ENCODE peak calls at places on chromosome 11, in four cellular contexts. R, N, Q and Z are unnamed samples.

GRCh38 chr11:76132268-76132667 is 74.0 kb downstream of the WNT11 start:
- DNase-seq in N (no peak), R (no peak), Q (no peak), Z (no peak)

GRCh38 chr11:6693342-6694228 is 10.4 kb upstream of the MRPL17 start:
- DNase-seq in Q (no peak), R (no peak), N (no peak), Z (no peak)

GRCh38 chr11:1829039-1829820 is 5.6 kb upstream of the SYT8 start:
- DNase-seq in Q (no peak), N (no peak), R (no peak), Z (no peak)

GRCh38 chr11:1335811-1336761 is 26.7 kb upstream of the TOLLIP start:
- DNase-seq in R (peak), Q (no peak), N (peak), Z (peak)

GRCh38 chr11:90288207-90288821 is 65.5 kb upstream of the CHORDC1 start:
- DNase-seq in R (peak), Q (no peak), N (peak), Z (peak)

GRCh38 chr11:95520765-95521542 is 268.6 kb downstream of the FAM76B start:
- DNase-seq in Q (no peak), R (no peak), N (no peak), Z (no peak)

GRCh38 chr11:87306260-87306861 is 268.6 kb downstream of the TMEM135 start:
- DNase-seq in R (no peak), Q (no peak), N (no peak), Z (no peak)

GRCh38 chr11:43765194-43765593 is 84.7 kb downstream of the HSD17B12 start:
- DNase-seq in Q (no peak), N (no peak), R (no peak), Z (no peak)

GRCh38 chr11:66373261-66373660 is 1.7 kb upstream of the SLC29A2 start:
- DNase-seq in R (no peak), Q (no peak), N (no peak), Z (no peak)

GRCh38 chr11:14554959-14555358 is 34.8 kb upstream of the PSMA1 start:
- DNase-seq in R (no peak), Q (no peak), N (no peak), Z (no peak)

GRCh38 chr11:91997178-91997577 is 227.4 kb upstream of the FAT3 start:
- DNase-seq in R (no peak), N (no peak), Q (no peak), Z (no peak)

GRCh38 chr11:19892876-19893275 is 180.2 kb downstream of the NAV2 start:
- DNase-seq in R (no peak), N (no peak), Q (no peak), Z (no peak)

GRCh38 chr11:70048279-70049024 is 29.7 kb upstream of the ANO1 start:
- DNase-seq in R (peak), N (no peak), Q (no peak), Z (peak)

GRCh38 chr11:61851900-61852295 is 23.8 kb downstream of the FADS2 start:
- DNase-seq in Q (no peak), N (no peak), R (no peak), Z (no peak)

GRCh38 chr11:116193321-116194114 is 579.3 kb downstream of the BUD13 start:
- DNase-seq in R (no peak), N (peak), Q (no peak), Z (peak)
- TF ChIP-seq YY1 in R (no peak), N (no peak), Q (no peak), Z (no peak)

GRCh38 chr11:67586568-67587250 is 3.1 kb downstream of the GSTP1 start:
- DNase-seq in Q (no peak), R (no peak), N (no peak), Z (no peak)
- TF ChIP-seq NFIC in Q (no peak), R (no peak), N (no peak), Z (no peak)

GRCh38 chr11:131883332-131883731 is 512.9 kb downstream of the NTM start:
- DNase-seq in Q (no peak), N (no peak), R (no peak), Z (no peak)

GRCh38 chr11:131880279-131880678 is 509.9 kb downstream of the NTM start:
- DNase-seq in Q (no peak), R (no peak), N (no peak), Z (no peak)

GRCh38 chr11:131884461-131885073 is 514.2 kb downstream of the NTM start:
- DNase-seq in R (no peak), N (no peak), Q (no peak), Z (no peak)

GRCh38 chr11:131877246-131877645 is 506.8 kb downstream of the NTM start:
- DNase-seq in N (no peak), Q (no peak), R (no peak), Z (no peak)

GRCh38 chr11:131880976-131881375 is 510.6 kb downstream of the NTM start:
- DNase-seq in N (no peak), Q (no peak), R (no peak), Z (no peak)
- H3K27ac ChIP-seq in N (no peak), Q (no peak), R (no peak), Z (no peak)

DNA sequence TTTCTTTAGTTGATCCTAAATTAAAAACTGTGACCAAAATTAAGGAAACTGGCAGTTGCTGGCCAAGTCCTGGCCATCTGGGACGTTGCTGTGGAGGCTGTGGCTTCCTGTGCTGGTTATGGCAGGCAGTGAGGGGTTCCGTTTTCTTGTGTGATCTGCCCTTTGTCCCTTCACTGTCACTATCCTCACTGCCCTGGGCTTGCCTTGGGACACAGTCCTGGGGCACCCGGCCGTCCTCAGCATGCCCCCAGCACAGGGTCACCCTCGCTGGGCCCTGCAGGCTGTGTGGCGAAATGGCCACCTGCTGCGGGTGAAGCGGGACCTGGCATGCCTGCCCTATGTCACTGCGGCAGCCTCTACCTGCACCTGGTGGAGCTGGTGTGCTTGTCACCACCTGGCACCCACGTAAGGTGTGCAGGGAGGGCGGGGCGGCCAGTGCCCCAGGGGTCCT is 52.5 kb upstream of the SLC22A12 start:
- DNase-seq in Q (no peak), N (no peak), R (no peak), Z (no peak)
- TF ChIP-seq YY1 in Q (no peak), N (no peak), R (no peak), Z (no peak)

GRCh38 chr11:57424802-57425564 is 1.9 kb downstream of the SLC43A3 start:
- DNase-seq in N (peak), Q (peak), R (peak), Z (no peak)
- TF ChIP-seq NFIC in N (no peak), Q (peak), R (peak), Z (peak)

GRCh38 chr11:313787-314547 is at the start of gene IFITM1:
- DNase-seq in Q (peak), N (no peak), R (no peak), Z (no peak)

GRCh38 chr11:309558-309855 is 1.9 kb downstream of the IFITM2 start:
- DNase-seq in Q (no peak), R (no peak), N (no peak), Z (no peak)

GRCh38 chr11:313304-313786 is 495 bp upstream of the IFITM1 start:
- DNase-seq in Q (no peak), R (no peak), N (no peak), Z (no peak)

GRCh38 chr11:315051-315481 is 1.2 kb downstream of the IFITM1 start:
- DNase-seq in R (no peak), Q (no peak), N (peak), Z (no peak)

DNA sequence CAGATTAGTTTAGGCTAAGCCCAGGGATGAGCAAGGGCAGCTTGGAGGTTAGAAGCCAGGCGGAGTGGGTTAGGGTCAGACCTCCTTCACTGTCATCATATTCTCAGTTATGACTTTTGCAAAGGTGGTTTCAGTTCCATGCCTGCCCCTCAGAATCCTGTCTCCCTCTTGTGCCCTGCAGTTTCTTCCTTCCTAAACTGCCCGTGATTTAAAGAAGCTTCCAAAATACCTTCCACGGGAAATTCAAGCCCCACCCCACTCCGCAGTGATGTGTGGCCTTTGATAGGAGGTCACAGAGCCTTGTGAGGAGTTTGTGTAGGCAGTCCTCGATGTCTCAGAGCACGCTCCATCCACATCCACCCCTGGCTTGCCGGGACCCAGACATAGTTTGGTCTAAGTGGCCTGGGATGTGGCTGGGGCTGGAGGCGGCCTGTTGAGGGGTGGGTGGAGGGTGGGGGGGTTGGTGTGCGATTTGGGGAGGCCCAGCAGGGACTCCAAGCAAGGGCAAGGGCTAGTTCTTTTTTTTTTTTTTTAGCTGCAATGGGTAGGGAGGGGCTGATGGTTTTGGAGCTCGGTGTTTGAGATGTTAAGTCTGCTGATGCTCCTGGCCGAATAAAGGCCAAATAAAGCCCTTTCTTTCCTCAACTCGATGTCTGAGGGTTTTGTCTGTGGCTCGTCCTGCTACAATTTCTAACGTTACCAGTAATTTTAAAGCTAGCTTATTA is 1.6 kb upstream of the IFITM1 start:
- DNase-seq in R (no peak), N (no peak), Q (no peak), Z (no peak)
- H3K27ac ChIP-seq in R (peak), N (no peak), Q (peak), Z (no peak)

GRCh38 chr11:94002226-94002625 is 18.9 kb upstream of the HEPHL1 start:
- DNase-seq in N (no peak), R (no peak), Q (no peak), Z (no peak)
- TF ChIP-seq YY1 in N (no peak), R (no peak), Q (no peak), Z (no peak)

GRCh38 chr11:9905562-9905961 is 241.7 kb downstream of the SWAP70 start:
- DNase-seq in Q (no peak), R (no peak), N (no peak), Z (no peak)

GRCh38 chr11:9903579-9903978 is 239.7 kb downstream of the SWAP70 start:
- DNase-seq in N (no peak), R (no peak), Q (no peak), Z (no peak)

GRCh38 chr11:9901931-9902330 is 238.1 kb downstream of the SWAP70 start:
- DNase-seq in R (no peak), Q (no peak), N (no peak), Z (no peak)

DNA sequence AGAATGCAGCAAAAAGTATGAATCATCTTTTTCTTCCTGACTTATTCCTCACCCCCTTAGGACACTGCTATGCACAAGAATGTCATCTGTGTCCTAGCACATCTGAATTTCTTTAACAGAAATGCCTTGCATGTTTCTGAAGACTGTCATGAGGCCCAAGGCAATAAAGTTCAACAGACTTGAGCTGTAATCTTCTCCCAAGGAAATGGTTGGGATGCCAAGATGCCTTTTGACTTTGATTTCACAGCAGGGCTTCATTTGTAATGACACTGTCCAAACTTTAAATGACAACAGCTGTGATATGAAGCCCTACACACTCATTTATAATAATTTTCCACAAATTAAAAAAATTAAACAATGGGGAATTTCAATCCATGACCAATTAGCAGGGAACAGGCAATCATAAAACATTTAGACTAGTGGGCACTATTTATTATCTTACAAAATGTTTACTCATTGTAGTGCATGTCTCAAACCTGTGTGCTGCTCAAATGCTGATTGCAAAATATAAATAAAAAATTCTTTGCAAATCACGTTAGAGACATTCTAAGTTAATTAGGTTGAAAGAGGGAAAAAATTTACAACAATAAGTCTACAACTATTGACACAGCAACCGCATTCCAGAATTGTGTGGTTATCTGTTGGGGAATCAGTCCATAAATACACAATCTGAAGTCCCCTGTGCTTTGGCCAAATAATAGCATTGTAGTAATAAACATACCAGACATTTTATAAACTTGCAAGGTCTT is 242.3 kb downstream of the SWAP70 start:
- DNase-seq in R (no peak), Q (no peak), N (peak), Z (no peak)
- TF ChIP-seq NFIC in R (no peak), Q (no peak), N (no peak), Z (peak)

DNA sequence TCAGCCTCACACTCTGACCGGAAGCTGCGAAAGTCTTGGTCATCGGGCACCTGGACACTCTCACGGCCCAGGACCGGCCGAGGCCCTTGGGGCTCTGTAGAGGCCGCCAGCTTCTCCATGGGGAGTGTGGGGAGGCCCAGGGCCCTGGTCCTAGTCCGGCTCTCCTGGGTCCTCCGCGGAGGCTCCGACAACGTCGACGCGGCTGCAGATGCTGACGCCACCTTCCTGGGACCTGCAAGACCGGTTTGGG is 12.9 kb downstream of the STARD10 start:
- DNase-seq in Q (no peak), R (no peak), N (no peak), Z (no peak)
- H3K27ac ChIP-seq in Q (no peak), R (no peak), N (peak), Z (no peak)

GRCh38 chr11:128886401-128887119 is 4.6 kb upstream of the KCNJ5 start:
- DNase-seq in Q (no peak), R (no peak), N (no peak), Z (peak)
- TF ChIP-seq YY1 in Q (no peak), R (no peak), N (no peak), Z (no peak)